ENCODE peak calls at places on chromosome 1, in seven cellular contexts. A, K, T, G, O, Z and W are unnamed samples. For H3K4me1, the result is how much of the 10 kb centered on the place peaks cover.

GRCh38 chr1:226355679-226356583 is 47.0 kb upstream of the LIN9 start:
- DNase-seq in Z (peak), O (no peak), K (no peak), T (no peak), A (no peak), G (no peak), W (no peak)

GRCh38 chr1:206464456-206464964 is 5.8 kb upstream of the IKBKE start:
- DNase-seq in A (no peak), K (no peak), O (no peak), G (no peak), Z (no peak), T (no peak), W (no peak)

GRCh38 chr1:66315675-66316074 is 218.3 kb upstream of the SGIP1 start:
- DNase-seq in A (no peak), G (no peak), K (no peak), T (no peak), Z (no peak), O (no peak), W (no peak)

GRCh38 chr1:226631229-226632000 is 82.9 kb downstream of the STUM start:
- DNase-seq in K (no peak), Z (no peak), T (peak), A (no peak), O (no peak), G (no peak), W (no peak)

GRCh38 chr1:43531453-43531905 is 796 bp downstream of the PTPRF start:
- DNase-seq in A (no peak), G (no peak), Z (peak), K (no peak), T (no peak), O (peak), W (no peak)

GRCh38 chr1:17874665-17875064 is 119.5 kb downstream of the ACTL8 start:
- DNase-seq in K (no peak), O (peak), Z (no peak), A (no peak), G (peak), T (no peak), W (no peak)

GRCh38 chr1:181972256-181972655 is 89.3 kb downstream of the ZNF648 start:
- DNase-seq in A (no peak), G (no peak), Z (no peak), K (no peak), O (no peak), T (no peak), W (no peak)

GRCh38 chr1:29960906-29961675 is 724.8 kb downstream of the PTPRU start:
- DNase-seq in A (no peak), O (no peak), T (no peak), G (no peak), Z (no peak), K (no peak), W (no peak)

GRCh38 chr1:177561436-177561835 is 390.7 kb downstream of the BRINP2 start:
- DNase-seq in A (no peak), G (no peak), Z (no peak), T (no peak), O (no peak), K (no peak), W (no peak)

GRCh38 chr1:12464627-12465056 is 153.4 kb downstream of the DHRS3 start:
- DNase-seq in O (peak), K (peak), G (no peak), A (no peak), T (no peak), Z (peak), W (no peak)

GRCh38 chr1:223500560-223501425 is 107.6 kb downstream of the CCDC185 start:
- DNase-seq in A (no peak), T (no peak), Z (no peak), G (peak), K (peak), O (peak), W (no peak)

GRCh38 chr1:153678519-153679336 is at the start of gene NPR1:
- DNase-seq in K (peak), G (peak), T (peak), O (peak), A (no peak), Z (peak), W (no peak)

GRCh38 chr1:153649867-153650235 is 8.7 kb upstream of the SNAPIN start:
- DNase-seq in G (no peak), K (no peak), O (peak), T (peak), Z (peak), A (no peak), W (no peak)

GRCh38 chr1:203796223-203796747 is 862 bp downstream of the ZBED6 start:
- DNase-seq in K (peak), T (no peak), O (peak), A (no peak), Z (no peak), G (no peak), W (no peak)

GRCh38 chr1:17232759-17233661 is 15.9 kb upstream of the PADI3 start:
- DNase-seq in T (no peak), K (no peak), A (no peak), Z (no peak), G (no peak), O (peak), W (no peak)

GRCh38 chr1:34049477-34049876 is 115.6 kb downstream of the CSMD2 start:
- DNase-seq in K (no peak), O (no peak), T (no peak), A (no peak), Z (no peak), G (no peak), W (no peak)

GRCh38 chr1:64378826-64379225 is 91.1 kb upstream of the CACHD1 start:
- DNase-seq in A (no peak), O (no peak), T (no peak), G (no peak), Z (no peak), K (no peak), W (peak)

GRCh38 chr1:9294910-9295636 is 2.4 kb downstream of the SPSB1 start:
- DNase-seq in Z (peak), A (no peak), T (peak), O (no peak), K (no peak), G (no peak), W (no peak)

GRCh38 chr1:16625497-16626408 is 12.4 kb upstream of the NBPF1 start:
- DNase-seq in G (peak), T (peak), A (no peak), O (no peak), Z (peak), K (no peak), W (no peak)

GRCh38 chr1:31548518-31548898 is 27.8 kb upstream of the TINAGL1 start:
- DNase-seq in T (no peak), O (no peak), K (no peak), Z (no peak), A (no peak), G (peak), W (no peak)

GRCh38 chr1:94875794-94876193 is 51.1 kb downstream of the CNN3 start:
- DNase-seq in Z (no peak), O (no peak), A (no peak), T (no peak), G (no peak), K (no peak), W (no peak)

GRCh38 chr1:112778136-112778535 is 63.0 kb upstream of the PPM1J start:
- DNase-seq in T (no peak), G (no peak), A (no peak), K (no peak), O (no peak), Z (no peak), W (no peak)

GRCh38 chr1:42735477-42736105 is 4.4 kb downstream of the CLDN19 start:
- DNase-seq in T (no peak), K (no peak), Z (no peak), G (no peak), O (no peak), A (no peak), W (no peak)

GRCh38 chr1:245599413-245600174 is 444.8 kb downstream of the KIF26B start:
- DNase-seq in Z (peak), T (no peak), A (no peak), G (no peak), O (peak), K (peak), W (no peak)

GRCh38 chr1:154975409-154976205 is 1.1 kb downstream of the CKS1B start:
- DNase-seq in O (peak), Z (peak), G (peak), A (no peak), T (peak), K (peak), W (no peak)

GRCh38 chr1:173545688-173546087 is 57.2 kb downstream of the SLC9C2 start:
- DNase-seq in T (no peak), K (no peak), Z (no peak), O (no peak), G (no peak), A (no peak), W (no peak)

GRCh38 chr1:220487297-220487820 is 40.6 kb upstream of the MARK1 start:
- DNase-seq in K (no peak), T (no peak), G (no peak), A (no peak), Z (no peak), O (peak), W (no peak)

GRCh38 chr1:220484135-220484534 is 43.8 kb upstream of the MARK1 start:
- DNase-seq in A (no peak), G (no peak), O (no peak), Z (no peak), K (no peak), T (no peak), W (no peak)

GRCh38 chr1:220485791-220486190 is 42.1 kb upstream of the MARK1 start:
- DNase-seq in O (no peak), Z (no peak), K (no peak), A (no peak), G (no peak), T (no peak), W (no peak)

GRCh38 chr1:220485131-220485530 is 42.8 kb upstream of the MARK1 start:
- DNase-seq in G (no peak), K (no peak), O (no peak), Z (no peak), A (no peak), T (no peak), W (no peak)

DNA sequence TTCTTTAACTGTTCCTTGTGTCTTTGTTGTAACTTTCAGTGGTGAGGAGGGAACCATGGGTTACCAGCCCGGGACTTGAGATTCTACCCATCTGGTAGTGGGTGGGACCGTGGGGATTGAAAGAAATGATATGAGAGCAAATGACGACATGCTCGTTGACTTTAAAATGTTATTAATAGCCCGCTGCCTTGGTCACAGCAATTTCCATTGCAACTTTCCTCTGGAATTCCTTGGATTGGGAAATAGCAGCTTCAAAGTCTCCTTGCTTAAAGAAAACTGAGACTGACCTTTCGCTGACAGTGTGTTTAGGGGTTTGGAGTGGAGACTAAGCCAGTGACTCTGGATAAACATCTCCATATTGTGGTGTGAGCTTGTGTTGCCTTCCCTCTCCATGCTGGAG is 44.2 kb upstream of the MARK1 start:
- DNase-seq in O (peak), T (no peak), K (no peak), Z (peak), A (no peak), G (no peak), W (no peak)
- H3K27ac ChIP-seq in O (no peak), T (peak), K (no peak), Z (peak), A (peak), G (no peak), W (no peak)

GRCh38 chr1:116572079-116572478 is 1.3 kb upstream of the CD58 start:
- DNase-seq in T (no peak), K (no peak), G (no peak), A (no peak), Z (no peak), O (no peak), W (no peak)
- H3K4me3 ChIP-seq in T (no peak), K (no peak), G (no peak), A (no peak), Z (no peak), O (no peak), W (no peak)

DNA sequence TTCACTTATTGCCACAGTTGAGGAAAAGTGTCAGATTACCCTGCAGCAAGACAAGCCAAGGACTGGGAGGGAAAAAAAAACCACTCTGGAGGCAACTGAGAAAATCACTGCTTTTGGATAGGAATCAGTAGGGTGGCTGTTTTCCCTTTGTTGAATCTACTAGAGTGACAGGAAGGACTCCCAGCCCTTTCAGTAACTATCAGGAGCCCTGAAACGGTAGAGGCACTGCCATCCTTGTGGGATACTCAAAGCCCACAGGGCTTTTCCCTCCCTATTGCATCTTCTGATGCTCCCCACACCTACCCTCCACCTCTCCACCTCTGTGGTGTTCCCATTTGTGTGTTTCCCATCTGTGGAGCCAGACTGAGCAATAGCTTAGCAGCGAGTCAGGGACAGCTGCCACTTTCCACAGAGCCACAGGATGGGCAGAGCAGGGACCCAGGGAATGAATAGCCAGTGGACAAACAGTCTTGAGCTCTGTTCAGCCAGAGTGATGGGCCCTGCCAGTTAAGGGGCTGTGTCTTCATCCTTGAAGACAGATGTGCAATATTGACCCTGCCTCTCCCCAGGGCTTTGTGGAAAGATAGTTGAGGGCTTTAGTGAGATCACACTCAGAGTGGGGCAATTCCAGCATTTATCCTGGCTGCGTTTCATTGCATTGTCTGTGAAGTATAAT is 13.9 kb downstream of the UBIAD1 start:
- DNase-seq in Z (no peak), A (no peak), T (peak), K (no peak), O (no peak), G (no peak), W (peak)
- H3K4me1 ChIP-seq in Z (under half), A (under half), T (under half), K (under half), O (under half), G (under half), W (under half)

GRCh38 chr1:39474810-39475209 is 16.6 kb upstream of the BMP8A start:
- DNase-seq in A (no peak), T (no peak), K (no peak), G (no peak), O (no peak), Z (no peak), W (no peak)
- H3K27ac ChIP-seq in A (no peak), T (peak), K (no peak), G (no peak), O (no peak), Z (peak), W (no peak)

DNA sequence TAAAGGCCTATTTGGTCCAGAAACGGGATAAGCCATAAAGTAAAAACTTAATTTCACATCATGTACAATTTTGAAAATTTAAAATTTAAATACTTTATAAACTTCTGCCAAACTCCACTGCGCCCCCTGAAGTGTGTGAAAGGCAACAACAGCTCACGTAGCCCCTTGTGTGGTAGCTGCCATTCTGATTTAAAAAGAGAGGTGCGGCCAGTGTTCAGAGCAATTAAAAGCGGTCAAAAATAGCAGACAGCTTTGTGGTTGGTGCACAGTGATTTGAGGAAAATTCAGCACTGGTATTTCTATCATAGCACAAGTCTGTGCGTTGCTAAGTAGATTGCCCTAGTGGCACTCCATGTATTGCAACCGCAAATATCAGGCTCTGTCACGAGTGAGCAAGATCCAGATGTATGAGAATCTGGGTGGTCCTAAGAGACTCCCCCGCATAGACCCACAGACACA is 122.5 kb downstream of the ATG4C start:
- DNase-seq in K (no peak), Z (no peak), A (no peak), O (no peak), T (no peak), G (no peak), W (no peak)
- H3K4me3 ChIP-seq in K (no peak), Z (no peak), A (no peak), O (no peak), T (no peak), G (no peak), W (no peak)

DNA sequence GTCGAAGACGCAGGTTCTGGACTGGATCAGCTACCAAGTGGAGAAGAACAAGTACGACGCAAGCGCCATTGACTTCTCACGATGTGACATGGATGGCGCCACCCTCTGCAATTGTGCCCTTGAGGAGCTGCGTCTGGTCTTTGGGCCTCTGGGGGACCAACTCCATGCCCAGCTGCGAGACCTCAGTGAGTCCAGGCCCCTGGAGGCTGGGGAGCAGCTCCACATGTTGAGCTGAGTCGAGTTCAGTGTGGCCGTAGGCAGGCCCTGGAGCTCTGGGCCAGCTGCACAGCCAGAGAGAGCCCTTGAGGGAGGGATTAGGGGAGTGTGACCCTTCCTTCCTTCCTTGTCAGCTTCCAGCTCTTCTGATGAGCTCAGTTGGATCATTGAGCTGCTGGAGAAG is 1.6 kb downstream of the ELF3 start:
- DNase-seq in T (no peak), K (no peak), A (no peak), O (peak), G (no peak), Z (no peak), W (no peak)
- H3K4me1 ChIP-seq in T (under half), K (under half), A (under half), O (half or more), G (under half), Z (under half), W (under half)

GRCh38 chr1:159090566-159091546 is 14.3 kb upstream of the AIM2 start:
- DNase-seq in G (no peak), T (no peak), Z (no peak), K (no peak), O (no peak), A (no peak), W (no peak)
- H3K27ac ChIP-seq in G (no peak), T (no peak), Z (no peak), K (no peak), O (no peak), A (peak), W (no peak)

GRCh38 chr1:109229531-109230127 is 15.9 kb downstream of the SARS1 start:
- DNase-seq in T (no peak), O (no peak), K (no peak), Z (no peak), G (no peak), A (no peak), W (peak)
- H3K4me3 ChIP-seq in T (no peak), O (no peak), K (no peak), Z (no peak), G (no peak), A (no peak), W (no peak)

GRCh38 chr1:24506706-24507422 is 4.2 kb downstream of the RCAN3 start:
- DNase-seq in G (no peak), K (no peak), O (no peak), A (no peak), Z (no peak), T (no peak), W (no peak)
- H3K4me1 ChIP-seq in G (under half), K (under half), O (under half), A (under half), Z (under half), T (under half), W (under half)